ENCODE peak calls at places on chromosomes 2 and 18, in five cellular contexts. R is K562, A is GM12878, L is HepG2, Z is IMR-90. O is an unnamed sample.

GRCh38 chr2:43482974-43483373 is 112.9 kb downstream of the THADA start:
- DNase-seq in R (no peak), A (peak; percentile 66), L (no peak), Z (peak; percentile 36), O (no peak)

GRCh38 chr2:64766841-64767669 is 113.3 kb upstream of the SERTAD2 start:
- DNase-seq in R (peak; percentile 34), A (no peak), L (no peak), Z (peak; percentile 53), O (peak; percentile 23)

GRCh38 chr2:203469554-203469953 is 65.5 kb downstream of the RAPH1 start:
- DNase-seq in R (no peak), A (no peak), L (no peak), Z (no peak), O (no peak)

GRCh38 chr2:109321570-109321969 is 192.6 kb downstream of the SH3RF3 start:
- DNase-seq in R (no peak), A (no peak), L (no peak), Z (peak; percentile 69), O (no peak)

GRCh38 chr2:161273038-161273760 is 35.0 kb upstream of the PSMD14 start:
- DNase-seq in R (peak; percentile 79), A (peak; percentile 23), L (peak; percentile 64), Z (peak; percentile 72), O (peak; percentile 45)

GRCh38 chr2:113891265-113891959 is 1.5 kb downstream of the ACTR3 start:
- DNase-seq in R (no peak), A (no peak), L (no peak), Z (no peak), O (no peak)

GRCh38 chr2:115165529-115166109 is 723.2 kb downstream of the DPP10 start:
- DNase-seq in R (peak; percentile 28), A (no peak), L (peak; percentile 43), Z (peak; percentile 12), O (peak; percentile 34)

GRCh38 chr2:237459226-237459625 is 27.8 kb upstream of the MLPH start:
- DNase-seq in R (no peak), A (no peak), L (no peak), Z (no peak), O (no peak)

DNA sequence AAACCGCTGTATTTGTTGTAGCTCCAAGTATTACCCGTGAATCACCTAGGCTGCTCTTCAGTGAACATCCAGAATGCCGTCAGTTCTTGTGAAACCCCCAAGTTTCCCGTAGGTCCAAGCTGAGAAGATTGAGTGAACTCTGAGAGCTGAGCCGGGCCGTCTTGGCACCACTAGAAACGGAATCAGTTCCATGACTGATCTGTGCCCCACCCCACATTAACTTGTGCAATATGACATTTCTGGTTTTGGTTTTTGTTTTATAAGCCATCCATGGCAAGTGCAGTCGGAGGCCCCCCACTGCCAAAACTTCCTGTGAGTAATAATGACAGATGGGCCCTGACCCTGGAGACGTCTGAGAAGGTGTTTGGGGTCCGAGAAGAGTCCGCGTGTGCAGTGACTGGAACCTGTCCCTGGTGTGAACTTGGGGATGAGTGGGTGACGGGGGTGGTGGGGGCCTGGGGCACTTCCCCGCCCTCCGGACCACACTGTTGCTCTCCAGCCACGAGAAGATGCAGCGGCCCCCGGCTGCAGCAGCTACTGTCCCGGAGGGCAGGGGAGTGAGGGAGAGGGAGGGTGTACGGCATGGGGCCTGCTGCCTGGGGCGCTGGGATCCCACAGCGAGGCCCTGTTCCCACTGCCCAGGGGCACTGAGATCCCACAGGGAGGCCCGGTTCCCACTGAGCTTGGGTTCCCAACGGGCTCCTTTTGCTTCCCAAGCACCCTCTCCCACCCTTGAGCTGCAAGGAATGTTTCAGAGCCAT is 26.5 kb downstream of the NFATC1 start:
- DNase-seq in R (no peak), A (no peak), L (no peak), Z (peak; percentile 20), O (no peak)
- H3K4me1 ChIP-seq in R (peaks cover 27% of the 10 kb centered on the region), A (no peaks in the 10 kb centered on the region), L (no peaks in the 10 kb centered on the region), Z (no peaks in the 10 kb centered on the region), O (no peaks in the 10 kb centered on the region)

DNA sequence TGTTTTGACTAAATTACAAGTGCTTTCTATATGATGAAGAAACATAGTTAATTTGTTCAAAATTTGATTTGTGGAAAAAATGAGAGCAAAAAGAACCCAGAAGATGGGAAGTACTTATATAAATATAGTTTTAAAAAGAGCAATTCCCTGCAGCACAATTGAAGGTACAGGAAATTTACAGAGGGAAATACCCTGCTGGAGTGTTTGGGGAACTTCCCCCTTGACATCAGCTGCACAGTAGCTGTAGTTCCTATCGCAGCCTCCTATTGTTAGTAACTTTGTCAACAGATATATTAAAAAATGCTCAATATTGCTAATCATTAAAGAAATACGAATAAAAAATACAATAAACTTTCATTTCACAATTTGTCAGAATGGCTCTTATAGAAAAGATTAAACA is 1118.8 kb upstream of the ZEB2 start:
- DNase-seq in R (no peak), A (no peak), L (no peak), Z (no peak), O (peak; percentile 1)
- TF ChIP-seq CTCF in R (no peak), A (no peak), L (no peak), Z (no peak), O (no peak)

GRCh38 chr2:56688661-56689060 is 504.9 kb downstream of the CCDC85A start:
- DNase-seq in R (no peak), A (no peak), L (no peak), Z (no peak), O (no peak)
- TF ChIP-seq MXI1 in R (no peak), A (no peak), L (no peak), Z (no peak), O (no peak)

DNA sequence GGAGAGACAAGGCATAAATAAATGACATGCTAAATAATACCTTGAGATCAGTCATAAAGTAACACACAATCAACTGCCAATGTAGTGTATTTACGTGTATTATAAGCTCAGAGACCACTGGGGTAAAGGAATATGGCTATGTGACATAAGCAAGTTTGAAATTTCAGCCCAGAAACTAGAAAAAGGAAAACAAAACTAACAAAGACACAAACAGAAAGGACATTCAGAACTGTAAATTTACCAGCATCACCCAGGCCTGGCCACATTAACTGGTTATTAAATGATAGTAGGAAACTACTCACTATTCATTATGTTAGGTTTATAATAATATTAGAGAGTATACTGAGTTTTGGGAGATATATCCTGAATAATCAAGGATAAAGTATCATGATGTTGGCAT is 98.8 kb downstream of the METTL8 start:
- DNase-seq in R (no peak), A (no peak), L (no peak), Z (no peak), O (no peak)
- H3K4me1 ChIP-seq in R (peaks cover 6% of the 10 kb centered on the region), A (peaks cover 31% of the 10 kb centered on the region), L (peaks cover 6% of the 10 kb centered on the region), Z (no peaks in the 10 kb centered on the region), O (peaks cover 2% of the 10 kb centered on the region)

GRCh38 chr2:112683550-112684414 is 37.0 kb upstream of the NT5DC4 start:
- DNase-seq in R (peak; percentile 95), A (no peak), L (peak; percentile 36), Z (no peak), O (no peak)

GRCh38 chr2:112684415-112684775 is 36.4 kb upstream of the NT5DC4 start:
- DNase-seq in R (peak; percentile 42), A (no peak), L (no peak), Z (no peak), O (no peak)

GRCh38 chr2:112686348-112687217 is 34.2 kb upstream of the NT5DC4 start:
- DNase-seq in R (peak; percentile 96), A (no peak), L (no peak), Z (no peak), O (no peak)

GRCh38 chr2:112688086-112688880 is 32.5 kb upstream of the NT5DC4 start:
- DNase-seq in R (no peak), A (no peak), L (no peak), Z (no peak), O (no peak)

DNA sequence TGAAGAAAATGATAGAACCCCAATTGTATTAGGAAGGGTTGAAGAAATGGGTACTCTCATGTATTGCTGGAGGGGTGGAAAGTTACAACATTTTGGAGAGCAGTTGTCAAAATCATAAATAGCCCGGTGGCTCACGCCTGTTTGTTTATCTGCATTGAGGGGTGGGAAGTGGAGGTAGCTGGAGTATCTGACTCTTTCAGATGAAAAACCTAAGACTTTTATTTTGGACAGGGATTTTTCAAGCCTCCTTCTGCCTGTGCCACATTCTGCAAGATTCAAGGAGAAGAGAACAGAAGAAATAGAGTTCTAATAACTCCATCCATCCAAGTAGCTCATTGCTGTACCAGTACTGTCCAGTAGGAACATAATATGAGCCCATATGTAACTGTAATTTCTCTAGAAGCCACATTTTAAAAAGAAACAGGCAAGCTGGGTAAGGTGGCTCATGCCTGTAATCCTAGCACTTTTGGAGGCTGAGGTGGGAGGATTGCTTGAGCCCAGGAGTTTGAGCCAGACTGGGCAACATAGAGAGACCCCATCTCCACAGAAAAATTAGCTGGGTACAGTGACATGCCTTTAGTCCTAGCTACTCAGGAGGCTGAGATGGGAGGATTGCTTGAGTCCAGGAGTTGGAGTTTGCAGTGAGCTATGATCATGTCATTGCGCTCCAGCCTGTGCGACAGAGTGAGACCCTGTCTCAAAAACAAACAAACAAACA is 35.5 kb upstream of the NT5DC4 start:
- DNase-seq in R (peak; percentile 53), A (no peak), L (no peak), Z (no peak), O (no peak)
- TF ChIP-seq CTCF in R (no peak), A (peak; percentile 4), L (no peak), Z (no peak), O (peak; percentile 32)

DNA sequence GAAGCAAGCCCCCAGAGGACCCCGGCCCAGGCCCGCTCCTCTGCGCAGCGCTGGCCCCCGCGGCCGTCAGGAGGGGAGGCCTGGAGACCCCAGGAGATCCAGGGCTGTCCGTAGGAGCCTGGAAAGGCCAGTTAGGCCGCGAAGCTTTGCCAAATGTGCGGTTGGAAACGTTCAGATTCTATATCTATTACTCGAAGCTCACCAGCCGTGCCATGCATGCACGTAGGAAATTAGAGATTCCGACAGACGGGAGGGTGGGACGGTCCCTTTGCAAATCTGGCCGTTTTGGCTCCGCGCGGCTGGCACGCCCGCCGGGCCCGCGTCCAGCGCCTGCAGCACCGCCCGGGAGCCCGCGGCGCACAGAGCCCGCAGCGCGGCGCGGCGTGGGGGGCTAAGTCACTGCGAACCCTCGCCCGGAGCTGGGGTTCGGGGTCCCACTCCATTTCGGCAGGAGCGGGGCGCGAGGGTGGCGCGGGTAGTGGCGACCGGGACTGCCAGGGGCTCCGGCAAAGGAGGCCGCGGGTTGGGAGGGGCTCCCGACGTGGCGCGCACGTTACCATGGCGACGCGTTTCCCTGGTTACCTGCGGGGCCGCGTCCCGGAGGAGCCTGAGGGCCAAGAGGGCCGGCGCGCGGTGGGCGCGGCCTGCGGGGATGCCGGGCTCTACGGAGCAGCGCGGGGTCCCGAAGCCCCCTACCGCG is 488.6 kb upstream of the SMIM21 start:
- DNase-seq in R (no peak), A (no peak), L (no peak), Z (no peak), O (peak; percentile 94)
- TF ChIP-seq MXI1 in R (no peak), A (no peak), L (no peak), Z (no peak), O (no peak)

DNA sequence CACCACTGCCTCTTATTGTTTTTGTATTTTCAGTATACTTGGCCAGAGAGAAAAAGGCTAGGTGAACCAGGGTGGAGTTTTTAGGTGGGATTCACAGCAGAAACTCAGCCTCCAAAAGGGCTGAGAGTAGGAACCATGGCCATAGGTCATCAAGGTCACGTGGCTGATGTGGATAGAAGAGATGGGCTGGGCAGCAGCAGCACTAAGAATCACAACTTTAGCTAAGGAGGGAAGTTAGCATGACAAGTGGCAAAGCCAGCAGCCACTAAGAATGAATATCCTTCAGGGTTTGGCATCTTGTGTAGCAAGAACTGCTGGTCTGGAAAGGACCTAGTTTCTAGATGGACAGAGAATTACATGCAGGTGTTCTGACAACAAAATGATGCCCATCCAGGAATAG is 43.2 kb upstream of the SKA1 start:
- DNase-seq in R (no peak), A (no peak), L (no peak), Z (no peak), O (no peak)
- H3K4me1 ChIP-seq in R (no peaks in the 10 kb centered on the region), A (peaks cover 31% of the 10 kb centered on the region), L (no peaks in the 10 kb centered on the region), Z (no peaks in the 10 kb centered on the region), O (no peaks in the 10 kb centered on the region)